ENCODE peak calls at places on chromosomes 2 and 18, in five cellular contexts. Z is Peyer's patch, X is neural progenitor cell, E is upper lobe of right lung, I is ovary. J is an unnamed sample. For H3K9me3 and H3K36me3, the result is how much of the 10 kb centered on the place peaks cover.

GRCh38 chr2:151976945-151977353 is 121.9 kb downstream of the CACNB4 start:
- DNase-seq in Z (no peak), X (no peak), E (no peak), I (no peak), J (no peak)

GRCh38 chr2:25204190-25204838 is 35.9 kb upstream of the POMC start:
- DNase-seq in Z (no peak), X (no peak), E (no peak), I (no peak), J (no peak)

GRCh38 chr2:55876425-55877084 is 47.0 kb downstream of the EFEMP1 start:
- DNase-seq in Z (no peak), X (no peak), E (no peak), I (no peak), J (no peak)

GRCh38 chr2:180219471-180219870 is 212.4 kb upstream of the CWC22 start:
- DNase-seq in Z (no peak), X (no peak), E (no peak), I (no peak), J (no peak)

GRCh38 chr2:56473524-56473923 is 289.7 kb downstream of the CCDC85A start:
- DNase-seq in Z (no peak), X (no peak), E (no peak), I (no peak), J (no peak)

GRCh38 chr2:98037206-98037605 is 41.5 kb upstream of the TMEM131 start:
- DNase-seq in Z (no peak), X (no peak), E (no peak), I (no peak), J (no peak)

GRCh38 chr2:236573066-236573929 is 3.7 kb downstream of the ACKR3 start:
- DNase-seq in Z (no peak), X (no peak), E (no peak), I (no peak), J (no peak)

GRCh38 chr2:128786800-128787478 is 468.3 kb upstream of the HS6ST1 start:
- DNase-seq in Z (no peak), X (peak), E (no peak), I (no peak), J (no peak)

GRCh38 chr2:187024739-187025138 is 175.8 kb upstream of the ZSWIM2 start:
- DNase-seq in Z (no peak), X (no peak), E (no peak), I (no peak), J (no peak)

GRCh38 chr2:113138428-113139322 is 11.3 kb downstream of the IL1RN start:
- DNase-seq in Z (peak), X (peak), E (no peak), I (no peak), J (peak)

GRCh38 chr18:54696616-54697293 is 105.7 kb downstream of the DYNAP start:
- DNase-seq in Z (no peak), X (no peak), E (no peak), I (no peak), J (no peak)

GRCh38 chr2:171490577-171490976 is 31.7 kb upstream of the CYBRD1 start:
- DNase-seq in Z (peak), X (no peak), E (no peak), I (no peak), J (peak)

GRCh38 chr2:236249066-236249465 is 15.1 kb downstream of the ASB18 start:
- DNase-seq in Z (no peak), X (no peak), E (no peak), I (no peak), J (no peak)

GRCh38 chr2:204207851-204208250 is 271.3 kb downstream of the ICOS start:
- DNase-seq in Z (no peak), X (no peak), E (no peak), I (no peak), J (no peak)

DNA sequence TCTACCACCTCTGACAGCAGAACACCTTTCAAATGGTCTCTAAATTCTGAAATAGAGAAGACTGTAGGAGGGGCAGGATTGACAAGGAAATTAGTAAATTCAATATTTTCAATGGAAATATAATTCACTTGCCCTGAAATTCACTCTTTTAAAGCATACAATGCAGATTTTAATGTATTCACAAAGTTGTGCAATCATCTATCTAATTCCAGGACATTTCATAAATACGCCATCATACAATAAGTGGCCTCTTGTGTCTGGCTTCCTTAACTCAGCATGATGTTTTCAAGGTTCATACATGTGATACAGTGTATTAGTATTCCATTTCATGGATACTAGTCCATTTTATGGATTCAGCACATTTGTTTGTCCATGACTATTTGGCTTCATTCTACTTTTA is 74.2 kb downstream of the ZRANB3 start:
- DNase-seq in Z (no peak), X (no peak), E (no peak), I (no peak), J (no peak)
- H3K9me3 ChIP-seq in Z (under half), X (under half), E (under half), I (under half), J (under half)

DNA sequence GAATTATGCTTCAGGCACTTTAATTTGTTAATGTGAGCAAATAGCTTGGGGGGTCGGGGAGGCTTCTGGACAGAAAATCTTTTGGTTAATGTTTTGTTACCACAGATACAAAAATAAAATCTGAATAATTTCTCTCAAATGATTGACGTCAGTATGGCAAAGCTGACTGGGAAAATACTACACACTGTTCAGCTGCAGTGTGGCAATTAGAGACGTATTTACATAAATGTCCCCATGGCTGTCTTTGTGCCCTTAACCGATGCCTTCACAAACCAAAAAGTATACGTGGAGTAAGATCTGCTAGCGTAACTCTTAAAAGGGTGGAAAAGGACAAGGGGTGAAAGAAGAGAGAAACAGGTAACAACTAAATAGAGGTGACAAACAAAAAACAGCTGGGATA is 83.4 kb downstream of the ACTR2 start:
- DNase-seq in Z (no peak), X (no peak), E (no peak), I (no peak), J (no peak)
- H3K36me3 ChIP-seq in Z (under half), X (under half), E (under half), I (under half), J (under half)

GRCh38 chr18:79888016-79888415 is 63.4 kb downstream of the SLC66A2 start:
- DNase-seq in Z (no peak), X (no peak), E (peak), I (no peak), J (no peak)
- H3K9me3 ChIP-seq in Z (under half), X (under half), E (under half), I (under half), J (under half)

GRCh38 chr2:239177325-239177724 is 223.5 kb downstream of the HDAC4 start:
- DNase-seq in Z (peak), X (no peak), E (no peak), I (no peak), J (no peak)

GRCh38 chr2:239179851-239180371 is 220.9 kb downstream of the HDAC4 start:
- DNase-seq in Z (peak), X (no peak), E (peak), I (no peak), J (no peak)

GRCh38 chr2:239178484-239178883 is 222.3 kb downstream of the HDAC4 start:
- DNase-seq in Z (peak), X (no peak), E (peak), I (no peak), J (no peak)

GRCh38 chr2:239178954-239179353 is 221.9 kb downstream of the HDAC4 start:
- DNase-seq in Z (peak), X (no peak), E (peak), I (no peak), J (no peak)

DNA sequence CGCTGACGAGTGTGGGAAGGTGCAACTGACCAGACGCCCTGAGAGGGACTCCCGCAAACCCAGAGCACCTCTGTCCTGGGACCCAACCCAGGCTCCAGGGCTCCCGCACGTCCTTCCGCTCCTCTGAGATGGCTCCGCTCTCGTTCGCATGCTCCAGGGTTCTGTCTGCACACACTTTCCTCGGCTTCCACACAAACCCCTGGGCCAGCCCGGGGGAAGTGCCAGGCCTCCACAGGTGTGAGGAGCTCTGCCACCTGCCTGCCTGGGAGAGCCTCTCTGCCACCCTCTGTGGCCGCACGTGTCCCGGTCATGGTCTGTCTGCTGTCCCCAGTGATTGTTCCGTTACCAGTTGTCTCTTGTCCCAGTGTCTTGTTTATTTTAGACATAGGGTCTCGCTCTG is 222.9 kb downstream of the HDAC4 start:
- DNase-seq in Z (peak), X (no peak), E (peak), I (no peak), J (no peak)
- H3K36me3 ChIP-seq in Z (under half), X (under half), E (under half), I (under half), J (under half)

DNA sequence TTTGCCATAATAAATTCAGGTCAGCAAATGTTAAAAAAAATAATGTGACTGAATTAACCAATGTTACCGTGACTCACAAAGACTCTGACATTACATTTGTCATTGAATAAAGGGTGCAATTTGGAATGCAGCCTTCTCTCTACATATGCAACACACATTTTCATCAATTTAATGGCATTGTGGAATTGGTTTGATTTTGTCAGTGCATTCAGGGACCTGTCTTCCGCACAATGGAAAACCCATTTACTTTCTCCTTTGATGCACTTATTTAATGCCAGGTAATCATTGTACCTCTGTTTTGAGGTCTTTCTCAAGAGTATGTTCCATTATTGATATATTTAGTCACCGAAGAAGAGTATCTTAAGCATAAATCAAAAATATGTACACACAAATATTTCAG is 1099.3 kb downstream of the SOCS6 start:
- DNase-seq in Z (no peak), X (no peak), E (no peak), I (no peak), J (no peak)
- H3K9me3 ChIP-seq in Z (under half), X (under half), E (under half), I (under half), J (under half)

GRCh38 chr2:217802261-217802660 is 200.5 kb downstream of the TNS1 start:
- DNase-seq in Z (no peak), X (no peak), E (no peak), I (peak), J (peak)
- H3K36me3 ChIP-seq in Z (under half), X (under half), E (half or more), I (under half), J (under half)